ENCODE peak calls at places on chromosomes 5 and 9, in nine cellular contexts. One of them, this sample, is unnamed.
A peak's percentile ranks its signal among the peaks of the same experiment; 100 is the strongest.

GRCh38 chr5:51685399-51685798 is 302.2 kb downstream of the ISL1 start:
- DNase-seq in H7: no peak
- DNase-seq in epithelial cell of prostate: no peak
- DNase-seq in cardiac muscle cell: no peak
- DNase-seq in ACHN: no peak
- DNase-seq in RWPE1: no peak
- DNase-seq in IMR-90: no peak
- DNase-seq in psoas muscle: no peak
- DNase-seq in NCI-H1417: no peak
- DNase-seq in this sample: no peak

GRCh38 chr9:129001504-129002325 is 26.4 kb downstream of the SH3GLB2 start:
- DNase-seq in H7: no peak
- DNase-seq in epithelial cell of prostate: no peak
- DNase-seq in cardiac muscle cell: no peak
- DNase-seq in ACHN: no peak
- DNase-seq in RWPE1: no peak
- DNase-seq in IMR-90: no peak
- DNase-seq in psoas muscle: no peak
- DNase-seq in NCI-H1417: no peak
- DNase-seq in this sample: no peak

GRCh38 chr9:20414150-20414549 is 208.1 kb downstream of the MLLT3 start:
- DNase-seq in H7: no peak
- DNase-seq in epithelial cell of prostate: no peak
- DNase-seq in cardiac muscle cell: no peak
- DNase-seq in ACHN: no peak
- DNase-seq in RWPE1: no peak
- DNase-seq in IMR-90: no peak
- DNase-seq in psoas muscle: no peak
- DNase-seq in NCI-H1417: no peak
- DNase-seq in this sample: no peak

GRCh38 chr9:137082222-137082924 is 4.4 kb upstream of the MAN1B1 start:
- DNase-seq in H7: no peak
- DNase-seq in epithelial cell of prostate: no peak
- DNase-seq in cardiac muscle cell: no peak
- DNase-seq in ACHN: no peak
- DNase-seq in RWPE1: no peak
- DNase-seq in IMR-90: no peak
- DNase-seq in psoas muscle: no peak
- DNase-seq in NCI-H1417: no peak
- DNase-seq in this sample: no peak

GRCh38 chr9:131420913-131421312 is 27.0 kb downstream of the PRRC2B start:
- DNase-seq in H7: peak; percentile 54
- DNase-seq in epithelial cell of prostate: no peak
- DNase-seq in cardiac muscle cell: peak; percentile 66
- DNase-seq in ACHN: no peak
- DNase-seq in RWPE1: peak; percentile 36
- DNase-seq in IMR-90: peak; percentile 60
- DNase-seq in psoas muscle: peak; percentile 18
- DNase-seq in NCI-H1417: no peak
- DNase-seq in this sample: no peak

GRCh38 chr9:14030350-14030823 is 283.6 kb downstream of the NFIB start:
- DNase-seq in H7: no peak
- DNase-seq in epithelial cell of prostate: no peak
- DNase-seq in cardiac muscle cell: peak; percentile 94
- DNase-seq in ACHN: no peak
- DNase-seq in RWPE1: peak; percentile 69
- DNase-seq in IMR-90: peak; percentile 66
- DNase-seq in psoas muscle: no peak
- DNase-seq in NCI-H1417: no peak
- DNase-seq in this sample: no peak

GRCh38 chr9:136671646-136672430 is 9.1 kb downstream of the EGFL7 start:
- DNase-seq in H7: peak; percentile 98
- DNase-seq in epithelial cell of prostate: no peak
- DNase-seq in cardiac muscle cell: peak; percentile 31
- DNase-seq in ACHN: peak; percentile 29
- DNase-seq in RWPE1: peak; percentile 72
- DNase-seq in IMR-90: no peak
- DNase-seq in psoas muscle: no peak
- DNase-seq in NCI-H1417: no peak
- DNase-seq in this sample: no peak

GRCh38 chr9:98318834-98319478 is 63.5 kb upstream of the TBC1D2 start:
- DNase-seq in H7: no peak
- DNase-seq in epithelial cell of prostate: no peak
- DNase-seq in cardiac muscle cell: peak; percentile 51
- DNase-seq in ACHN: no peak
- DNase-seq in RWPE1: no peak
- DNase-seq in IMR-90: peak; percentile 86
- DNase-seq in psoas muscle: no peak
- DNase-seq in NCI-H1417: no peak
- DNase-seq in this sample: no peak

This sample was measured in stimulated activated CD8-positive, alpha-beta memory T cell treated with anti-CD3 and anti-CD28 coated beads, Interleukin-2, amount 100 ng/mL, for 48 hours.